ENCODE peak calls at places on chromosomes 2 and 18, in ten cellular contexts. H is GM12878, I is A549, C is tibial nerve, S is stomach, O is upper lobe of left lung, G is transverse colon, E is ovary, R is sigmoid colon, U is K562. X is an unnamed sample.

GRCh38 chr2:38572167-38572566 is 30.6 kb downstream of the HNRNPLL start:
- DNase-seq in O (no peak), G (no peak), H (no peak), C (no peak), E (peak), I (no peak), R (no peak), U (peak), S (no peak), X (no peak)

GRCh38 chr2:74526649-74527230 is 709 bp upstream of the DQX1 start:
- DNase-seq in H (no peak), U (no peak), S (no peak), I (no peak), C (no peak), E (no peak), O (no peak), G (no peak), R (no peak), X (no peak)

GRCh38 chr2:111958901-111959300 is 60.5 kb downstream of the MERTK start:
- DNase-seq in H (no peak), E (no peak), G (no peak), I (no peak), O (no peak), C (no peak), U (no peak), S (no peak), R (no peak), X (no peak)

GRCh38 chr2:29392774-29393173 is 277.6 kb downstream of the CLIP4 start:
- DNase-seq in G (no peak), S (no peak), E (no peak), R (no peak), I (no peak), H (no peak), O (no peak), C (no peak), U (no peak), X (no peak)

GRCh38 chr2:200337621-200338020 is 31.1 kb downstream of the SPATS2L start:
- DNase-seq in U (no peak), H (no peak), R (no peak), G (no peak), O (no peak), E (no peak), S (no peak), I (no peak), C (no peak), X (no peak)

GRCh38 chr2:190837991-190838390 is 42.6 kb upstream of the GLS start:
- DNase-seq in U (no peak), H (no peak), S (no peak), I (no peak), R (no peak), O (no peak), G (no peak), E (no peak), C (no peak), X (no peak)

GRCh38 chr2:108593547-108594098 is 59.4 kb downstream of the LIMS1 start:
- DNase-seq in C (no peak), E (no peak), U (no peak), S (no peak), H (no peak), R (no peak), I (no peak), O (no peak), G (no peak), X (no peak)

GRCh38 chr2:30694286-30695055 is 112.8 kb downstream of the CAPN13 start:
- DNase-seq in E (no peak), S (no peak), U (no peak), I (no peak), C (peak), H (no peak), O (no peak), R (peak), G (no peak), X (peak)

GRCh38 chr2:37776487-37776886 is 105.0 kb upstream of the CDC42EP3 start:
- DNase-seq in U (no peak), G (no peak), H (no peak), C (no peak), I (peak), O (no peak), S (no peak), R (no peak), E (no peak), X (no peak)

GRCh38 chr2:1591461-1591770 is 152.9 kb downstream of the PXDN start:
- DNase-seq in E (peak), U (no peak), R (no peak), I (no peak), S (no peak), C (no peak), O (peak), G (no peak), H (no peak), X (no peak)

GRCh38 chr2:235573331-235574221 is 79.7 kb downstream of the AGAP1 start:
- DNase-seq in I (no peak), O (no peak), H (no peak), S (peak), R (no peak), C (no peak), E (no peak), G (no peak), U (no peak), X (no peak)

GRCh38 chr2:190571666-190572065 is 37.1 kb upstream of the NEMP2 start:
- DNase-seq in E (no peak), I (no peak), C (no peak), H (no peak), U (no peak), R (no peak), G (no peak), S (no peak), O (no peak), X (no peak)

GRCh38 chr2:15560404-15560987 is 638 bp downstream of the NBAS start:
- DNase-seq in G (no peak), I (peak), O (no peak), S (no peak), H (no peak), U (peak), R (no peak), E (no peak), C (no peak), X (no peak)

GRCh38 chr2:173854840-173855239 is 110.3 kb downstream of the SP3 start:
- DNase-seq in G (no peak), U (no peak), O (no peak), E (no peak), R (no peak), S (no peak), H (no peak), I (peak), C (no peak), X (no peak)

GRCh38 chr18:79950440-79951341 is 762 bp downstream of the SLC66A2 start:
- DNase-seq in I (peak), C (no peak), S (peak), G (peak), O (peak), U (peak), E (no peak), H (no peak), R (peak), X (peak)

GRCh38 chr2:44948565-44949328 is 7.2 kb downstream of the SIX3 start:
- DNase-seq in C (no peak), G (no peak), O (no peak), I (no peak), E (no peak), H (no peak), R (no peak), S (no peak), U (no peak), X (no peak)
- H3K27ac ChIP-seq in C (no peak), G (no peak), O (no peak), I (no peak), E (no peak), H (no peak), R (no peak), S (no peak), U (no peak), X (no peak)

GRCh38 chr2:238130696-238131628 is 7.5 kb upstream of the KLHL30 start:
- DNase-seq in S (no peak), E (no peak), O (peak), U (no peak), R (no peak), G (no peak), I (no peak), C (no peak), H (no peak), X (no peak)
- TF ChIP-seq EP300 in S (no peak), E (no peak), O (no peak), U (no peak), R (no peak), G (no peak), I (no peak), C (no peak), H (no peak), X (no peak)

GRCh38 chr2:43233218-43234212 is 7.1 kb upstream of the ZFP36L2 start:
- DNase-seq in U (no peak), G (no peak), H (no peak), I (no peak), E (no peak), C (no peak), R (no peak), O (no peak), S (no peak), X (no peak)
- H3K27ac ChIP-seq in U (no peak), G (no peak), H (peak), I (no peak), E (no peak), C (no peak), R (no peak), O (peak), S (peak), X (peak)

DNA sequence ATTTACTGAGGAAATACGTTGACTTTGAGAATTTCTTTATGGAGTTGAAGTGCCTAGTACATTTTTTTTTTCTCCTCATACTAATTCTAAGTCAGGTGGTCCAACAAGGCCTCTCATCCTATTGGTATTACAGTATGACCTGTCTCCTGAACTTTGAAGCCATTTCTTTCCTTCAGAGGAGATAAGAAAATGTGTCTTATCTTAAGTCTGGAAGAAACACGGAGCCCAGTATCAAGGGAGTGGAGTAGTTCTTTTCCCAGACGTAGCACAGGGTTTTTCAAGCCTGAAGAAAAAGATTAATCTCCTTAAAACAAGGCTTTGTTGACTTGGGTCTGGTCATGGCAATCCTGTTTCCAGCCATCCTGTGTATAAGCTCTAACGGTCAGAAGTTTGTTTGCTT is 11.6 kb upstream of the CPS1 start:
- DNase-seq in I (no peak), O (no peak), C (no peak), U (no peak), H (no peak), R (no peak), G (no peak), E (no peak), S (no peak), X (no peak)
- TF ChIP-seq EP300 in I (no peak), O (no peak), C (no peak), U (no peak), H (no peak), R (no peak), G (no peak), E (no peak), S (no peak), X (no peak)

GRCh38 chr2:64328415-64328722 is 125.6 kb upstream of the LGALSL start:
- DNase-seq in G (no peak), I (no peak), O (no peak), E (no peak), U (no peak), H (peak), R (no peak), S (no peak), C (no peak), X (no peak)

GRCh38 chr2:64327129-64327509 is 126.8 kb upstream of the LGALSL start:
- DNase-seq in C (no peak), H (no peak), S (no peak), I (no peak), O (no peak), U (no peak), E (no peak), R (no peak), G (no peak), X (no peak)

GRCh38 chr2:64325852-64326577 is 127.9 kb upstream of the LGALSL start:
- DNase-seq in O (no peak), H (peak), I (no peak), C (no peak), E (no peak), S (no peak), G (peak), R (no peak), U (no peak), X (no peak)

GRCh38 chr2:64326578-64327050 is 127.3 kb upstream of the LGALSL start:
- DNase-seq in U (no peak), R (no peak), I (no peak), O (no peak), S (no peak), C (no peak), G (no peak), H (no peak), E (no peak), X (no peak)

DNA sequence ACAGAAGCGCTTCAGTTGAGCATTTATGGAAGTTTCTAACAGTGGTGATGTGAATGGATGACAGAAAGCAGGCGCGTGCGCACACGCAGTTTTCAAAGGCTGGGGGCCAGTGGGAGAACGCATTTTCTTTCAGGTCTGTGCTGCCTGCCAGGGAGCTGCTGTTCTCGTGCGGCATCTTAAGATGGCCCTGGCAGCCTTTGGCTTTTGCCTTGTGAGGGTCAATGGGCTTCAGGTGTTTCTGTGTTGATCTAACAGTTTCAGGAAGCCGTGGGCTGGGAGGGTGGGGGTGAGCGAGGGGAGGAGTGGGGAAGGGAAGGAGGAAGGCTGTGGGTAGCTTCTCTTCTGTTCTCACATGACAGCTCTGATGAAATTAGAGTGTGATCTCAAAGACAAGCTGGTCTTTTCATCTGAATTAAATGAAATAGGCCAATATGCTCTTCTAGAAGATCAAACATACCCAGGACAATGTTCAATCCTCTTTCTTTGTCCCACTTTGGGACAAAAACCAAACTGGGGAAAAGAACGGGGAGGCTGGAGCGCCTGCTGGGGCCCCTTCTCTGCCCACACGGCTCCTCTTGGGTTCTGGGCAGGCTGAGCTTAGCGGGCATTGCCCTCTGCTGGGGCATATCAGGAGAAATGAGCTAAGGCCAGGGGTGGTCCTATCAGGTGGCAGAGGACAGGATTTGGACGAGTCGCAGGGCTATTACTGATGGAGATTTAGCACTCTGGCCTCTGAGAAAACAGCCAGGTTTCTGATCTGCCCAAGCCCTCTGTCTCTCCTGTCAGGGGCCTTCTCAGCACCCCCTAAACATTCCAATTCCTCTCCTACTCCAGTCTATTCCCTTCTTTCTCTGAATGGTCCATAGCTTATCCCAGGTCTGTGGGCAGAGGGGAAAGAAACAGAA is 126.2 kb upstream of the LGALSL start:
- DNase-seq in S (no peak), O (peak), E (no peak), I (no peak), R (peak), U (no peak), H (peak), C (peak), G (peak), X (no peak)
- H3K27ac ChIP-seq in S (peak), O (peak), E (no peak), I (no peak), R (peak), U (no peak), H (peak), C (peak), G (peak), X (peak)

DNA sequence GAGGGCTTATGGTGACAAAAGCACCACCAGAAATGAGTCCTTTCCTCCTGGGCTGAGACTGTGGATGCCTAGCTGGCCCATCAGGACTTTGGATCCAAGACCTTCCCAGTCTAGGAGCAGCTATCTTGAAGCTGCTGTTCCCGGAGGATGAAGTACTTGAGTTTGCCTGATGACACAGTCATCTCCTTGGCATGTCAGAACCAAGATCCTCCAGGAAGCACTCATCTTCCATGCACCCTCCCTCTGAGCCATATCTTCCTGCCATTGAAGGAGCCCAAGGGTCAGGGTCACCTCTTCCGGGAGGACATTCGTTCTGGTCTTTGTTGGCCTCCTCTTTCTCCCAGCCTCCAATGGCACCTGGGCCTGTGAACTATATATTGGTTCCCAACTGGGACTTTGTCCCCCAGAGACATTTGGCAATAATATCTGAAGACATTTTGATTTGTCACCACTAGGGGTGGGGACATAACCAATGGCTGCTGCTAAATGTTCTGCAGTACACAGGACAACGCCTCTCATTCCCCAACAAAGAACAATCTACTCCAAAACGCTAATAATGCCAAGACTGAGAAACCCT is 4.3 kb upstream of the MYO7B start:
- DNase-seq in S (no peak), R (no peak), E (no peak), C (no peak), O (no peak), H (no peak), U (no peak), G (peak), I (no peak), X (no peak)
- TF ChIP-seq EP300 in S (no peak), R (no peak), E (no peak), C (no peak), O (no peak), H (no peak), U (no peak), G (no peak), I (no peak), X (no peak)

GRCh38 chr2:126700073-126700581 is 44.2 kb downstream of the GYPC start:
- DNase-seq in G (no peak), U (no peak), R (no peak), E (peak), I (no peak), O (no peak), H (no peak), C (no peak), S (no peak), X (no peak)
- H3K27ac ChIP-seq in G (no peak), U (no peak), R (no peak), E (no peak), I (no peak), O (peak), H (no peak), C (no peak), S (no peak), X (no peak)

DNA sequence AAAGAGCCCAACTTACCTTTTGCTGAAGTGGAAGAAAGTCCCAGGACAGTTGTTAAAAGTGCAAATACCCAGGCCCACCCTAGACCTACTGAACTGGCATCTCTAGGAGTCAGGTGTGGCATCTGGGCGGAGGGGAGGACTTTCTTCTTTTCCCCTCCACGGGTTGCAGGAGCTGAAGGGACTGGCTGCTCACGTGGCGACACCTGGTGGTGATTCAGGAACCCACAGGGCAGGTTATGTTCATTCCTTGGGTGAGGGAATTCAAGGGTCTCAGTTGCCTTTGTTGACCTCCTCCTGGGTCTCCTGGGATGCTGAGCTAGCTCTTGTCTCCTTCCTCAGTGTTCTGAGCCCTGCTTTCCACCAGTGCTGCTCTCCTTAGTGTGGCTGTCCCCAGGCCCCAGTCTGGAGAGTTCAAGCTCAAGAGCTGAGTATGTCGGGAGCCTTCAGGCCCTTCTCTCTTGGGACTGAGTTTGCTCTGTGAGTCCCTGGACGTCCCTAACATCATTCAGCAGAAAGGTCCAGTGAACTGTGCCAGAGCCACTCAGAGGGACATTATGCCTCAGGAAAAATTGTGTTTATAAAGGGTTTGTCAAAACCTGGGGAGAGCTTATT is 56.9 kb downstream of the DYSF start:
- DNase-seq in R (peak), O (no peak), H (no peak), I (peak), U (peak), E (peak), G (peak), S (peak), C (peak), X (no peak)
- TF ChIP-seq EP300 in R (no peak), O (no peak), H (no peak), I (no peak), U (no peak), E (no peak), G (no peak), S (no peak), C (no peak), X (no peak)

DNA sequence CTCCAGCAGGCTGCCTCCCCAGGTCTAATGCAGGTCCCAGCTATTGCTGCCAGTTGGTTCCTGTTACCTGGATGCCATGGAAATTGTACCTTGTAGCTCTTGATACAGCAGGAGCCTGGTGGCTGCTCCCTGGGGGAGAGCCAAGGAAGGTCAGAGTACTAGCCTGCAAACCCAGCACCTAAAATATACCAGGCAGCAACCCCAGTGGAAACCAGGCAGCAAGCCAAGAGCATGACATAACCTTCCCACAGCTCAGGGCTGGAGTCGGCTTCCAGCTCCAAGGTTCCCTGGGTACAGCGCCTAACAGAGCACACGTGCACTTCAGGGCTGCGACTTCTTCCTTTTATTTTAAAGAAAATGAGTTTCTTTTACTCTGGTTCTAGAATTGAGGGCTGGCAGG is 30.3 kb downstream of the TNP1 start:
- DNase-seq in C (peak), R (peak), H (no peak), E (peak), U (no peak), I (no peak), O (no peak), S (peak), G (peak), X (peak)
- H3K27ac ChIP-seq in C (no peak), R (peak), H (no peak), E (no peak), U (no peak), I (no peak), O (no peak), S (no peak), G (no peak), X (no peak)